ENCODE peak calls at places on chromosomes 16 and 17, in seven cellular contexts. One of them, this sample, is unnamed.

GRCh38 chr17:31320231-31320630 is 1.2 kb downstream of the EVI2A start:
- DNase-seq in NCI-H2029: no peak
- DNase-seq in mucosa of gallbladder: no peak
- DNase-seq in endodermal cell: no peak
- DNase-seq in NCI-H146: no peak
- DNase-seq in ELR: peak; percentile 12
- DNase-seq in fibroblast of pulmonary artery: no peak
- DNase-seq in this sample: no peak

GRCh38 chr17:28405632-28406477 is at the start of gene SLC46A1:
- DNase-seq in endodermal cell: peak; percentile 95
- DNase-seq in fibroblast of pulmonary artery: peak; percentile 7
- DNase-seq in mucosa of gallbladder: peak; percentile 43
- DNase-seq in ELR: peak; percentile 50
- DNase-seq in NCI-H146: peak; percentile 87
- DNase-seq in NCI-H2029: no peak
- DNase-seq in this sample: no peak

GRCh38 chr16:61074324-61074723 is 961.9 kb downstream of the CDH8 start:
- DNase-seq in mucosa of gallbladder: no peak
- DNase-seq in fibroblast of pulmonary artery: no peak
- DNase-seq in NCI-H146: no peak
- DNase-seq in ELR: no peak
- DNase-seq in endodermal cell: no peak
- DNase-seq in NCI-H2029: no peak
- DNase-seq in this sample: no peak

GRCh38 chr17:12821376-12821940 is 32.2 kb downstream of the ARHGAP44 start:
- DNase-seq in mucosa of gallbladder: no peak
- DNase-seq in fibroblast of pulmonary artery: peak; percentile 54
- DNase-seq in ELR: peak; percentile 1
- DNase-seq in NCI-H2029: no peak
- DNase-seq in endodermal cell: no peak
- DNase-seq in NCI-H146: no peak
- DNase-seq in this sample: no peak

GRCh38 chr17:27552467-27552779 is 78.6 kb upstream of the LGALS9 start:
- DNase-seq in endodermal cell: peak; percentile 80
- DNase-seq in fibroblast of pulmonary artery: peak; percentile 49
- DNase-seq in NCI-H2029: no peak
- DNase-seq in mucosa of gallbladder: no peak
- DNase-seq in ELR: peak; percentile 89
- DNase-seq in NCI-H146: no peak
- DNase-seq in this sample: peak; percentile 57

GRCh38 chr16:54867302-54867832 is 63.3 kb upstream of the IRX5 start:
- DNase-seq in fibroblast of pulmonary artery: no peak
- DNase-seq in mucosa of gallbladder: no peak
- DNase-seq in NCI-H2029: no peak
- DNase-seq in NCI-H146: no peak
- DNase-seq in endodermal cell: no peak
- DNase-seq in ELR: no peak
- DNase-seq in this sample: no peak

GRCh38 chr16:73131153-73131862 is 83.4 kb upstream of the ZFHX3 start:
- DNase-seq in NCI-H146: no peak
- DNase-seq in fibroblast of pulmonary artery: no peak
- DNase-seq in ELR: no peak
- DNase-seq in endodermal cell: no peak
- DNase-seq in mucosa of gallbladder: no peak
- DNase-seq in NCI-H2029: no peak
- DNase-seq in this sample: no peak

GRCh38 chr16:380837-381787 is 666 bp downstream of the PGAP6 start:
- DNase-seq in fibroblast of pulmonary artery: no peak
- DNase-seq in NCI-H2029: no peak
- DNase-seq in NCI-H146: peak; percentile 67
- DNase-seq in ELR: peak; percentile 36
- DNase-seq in mucosa of gallbladder: no peak
- DNase-seq in endodermal cell: no peak
- DNase-seq in this sample: no peak

GRCh38 chr16:89863741-89864391 is 9.5 kb upstream of the TCF25 start:
- DNase-seq in NCI-H2029: no peak
- DNase-seq in NCI-H146: no peak
- DNase-seq in ELR: peak; percentile 31
- DNase-seq in fibroblast of pulmonary artery: peak; percentile 84
- DNase-seq in mucosa of gallbladder: no peak
- DNase-seq in endodermal cell: no peak
- DNase-seq in this sample: peak; percentile 41

GRCh38 chr17:73401911-73402310 is 90.1 kb upstream of the CDC42EP4 start:
- DNase-seq in mucosa of gallbladder: peak; percentile 19
- DNase-seq in NCI-H2029: no peak
- DNase-seq in NCI-H146: no peak
- DNase-seq in endodermal cell: peak; percentile 89
- DNase-seq in ELR: peak; percentile 6
- DNase-seq in fibroblast of pulmonary artery: peak; percentile 32
- DNase-seq in this sample: no peak

GRCh38 chr16:66728117-66728787 is 23.2 kb downstream of the DYNC1LI2 start:
- DNase-seq in ELR: peak; percentile 81
- DNase-seq in NCI-H2029: peak; percentile 42
- DNase-seq in fibroblast of pulmonary artery: peak; percentile 80
- DNase-seq in NCI-H146: peak; percentile 49
- DNase-seq in mucosa of gallbladder: no peak
- DNase-seq in endodermal cell: no peak
- DNase-seq in this sample: peak; percentile 54